ENCODE peak calls at places on chromosome 15, in six cellular contexts. One of them, this sample, is unnamed.

GRCh38 chr15:90231028-90232017 is 2.4 kb downstream of the CIB1 start:
- DNase-seq in WTC11: no peak
- DNase-seq in CD8-positive, alpha-beta T cell: peak; percentile 82
- DNase-seq in PC-9: no peak
- DNase-seq in choroid plexus epithelial cell: no peak
- DNase-seq in Calu3: no peak
- DNase-seq in this sample: peak; percentile 78

GRCh38 chr15:42014406-42014805 is 6.4 kb downstream of the PLA2G4E start:
- DNase-seq in WTC11: no peak
- DNase-seq in CD8-positive, alpha-beta T cell: no peak
- DNase-seq in PC-9: no peak
- DNase-seq in choroid plexus epithelial cell: no peak
- DNase-seq in Calu3: no peak
- DNase-seq in this sample: no peak

GRCh38 chr15:90259524-90259923 is 5.9 kb upstream of the NGRN start:
- DNase-seq in WTC11: no peak
- DNase-seq in CD8-positive, alpha-beta T cell: no peak
- DNase-seq in PC-9: no peak
- DNase-seq in choroid plexus epithelial cell: peak; percentile 56
- DNase-seq in Calu3: no peak
- DNase-seq in this sample: no peak

GRCh38 chr15:34783471-34783870 is 11.9 kb downstream of the ACTC1 start:
- DNase-seq in WTC11: no peak
- DNase-seq in CD8-positive, alpha-beta T cell: no peak
- DNase-seq in PC-9: no peak
- DNase-seq in choroid plexus epithelial cell: no peak
- DNase-seq in Calu3: no peak
- DNase-seq in this sample: no peak

GRCh38 chr15:83283813-83284562 is 476 bp downstream of the BNC1 start:
- DNase-seq in WTC11: peak; percentile 16
- DNase-seq in CD8-positive, alpha-beta T cell: no peak
- DNase-seq in PC-9: no peak
- DNase-seq in choroid plexus epithelial cell: peak; percentile 39
- DNase-seq in Calu3: no peak
- DNase-seq in this sample: no peak

GRCh38 chr15:100721758-100722550 is 119.6 kb downstream of the ASB7 start:
- DNase-seq in WTC11: no peak
- DNase-seq in CD8-positive, alpha-beta T cell: no peak
- DNase-seq in PC-9: peak; percentile 87
- DNase-seq in choroid plexus epithelial cell: peak; percentile 99
- DNase-seq in Calu3: peak; percentile 89
- DNase-seq in this sample: no peak

GRCh38 chr15:26772588-26773484 is at the start of gene GABRB3:
- DNase-seq in WTC11: peak; percentile 84
- DNase-seq in CD8-positive, alpha-beta T cell: no peak
- DNase-seq in PC-9: no peak
- DNase-seq in choroid plexus epithelial cell: peak; percentile 1
- DNase-seq in Calu3: no peak
- DNase-seq in this sample: no peak

GRCh38 chr15:99100245-99101173 is 4.4 kb upstream of the SYNM start:
- DNase-seq in WTC11: peak; percentile 89
- DNase-seq in CD8-positive, alpha-beta T cell: peak; percentile 50
- DNase-seq in PC-9: peak; percentile 72
- DNase-seq in choroid plexus epithelial cell: peak; percentile 74
- DNase-seq in Calu3: peak; percentile 93
- DNase-seq in this sample: peak; percentile 19

GRCh38 chr15:57941816-57942215 is 123.7 kb downstream of the ALDH1A2 start:
- DNase-seq in WTC11: no peak
- DNase-seq in CD8-positive, alpha-beta T cell: no peak
- DNase-seq in PC-9: no peak
- DNase-seq in choroid plexus epithelial cell: no peak
- DNase-seq in Calu3: no peak
- DNase-seq in this sample: no peak

GRCh38 chr15:36911322-36911944 is 188.9 kb downstream of the MEIS2 start:
- DNase-seq in WTC11: no peak
- DNase-seq in CD8-positive, alpha-beta T cell: no peak
- DNase-seq in PC-9: no peak
- DNase-seq in choroid plexus epithelial cell: peak; percentile 66
- DNase-seq in Calu3: no peak
- DNase-seq in this sample: no peak

GRCh38 chr15:82540984-82541431 is 751 bp upstream of the RPS17 start:
- DNase-seq in WTC11: peak; percentile 46
- DNase-seq in CD8-positive, alpha-beta T cell: no peak
- DNase-seq in PC-9: peak; percentile 21
- DNase-seq in choroid plexus epithelial cell: peak; percentile 35
- DNase-seq in Calu3: peak; percentile 16
- DNase-seq in this sample: no peak

GRCh38 chr15:96146711-96147110 is 183.8 kb upstream of the NR2F2 start:
- DNase-seq in WTC11: no peak
- DNase-seq in CD8-positive, alpha-beta T cell: no peak
- DNase-seq in PC-9: no peak
- DNase-seq in choroid plexus epithelial cell: peak; percentile 23
- DNase-seq in Calu3: no peak
- DNase-seq in this sample: no peak

GRCh38 chr15:48887144-48887543 is 9.2 kb downstream of the EID1 start:
- DNase-seq in WTC11: no peak
- DNase-seq in CD8-positive, alpha-beta T cell: no peak
- DNase-seq in PC-9: no peak
- DNase-seq in choroid plexus epithelial cell: no peak
- DNase-seq in Calu3: no peak
- DNase-seq in this sample: no peak

GRCh38 chr15:67832965-67833503 is 6.8 kb downstream of the RNU6-1 start:
- DNase-seq in WTC11: peak; percentile 64
- DNase-seq in CD8-positive, alpha-beta T cell: no peak
- DNase-seq in PC-9: no peak
- DNase-seq in choroid plexus epithelial cell: no peak
- DNase-seq in Calu3: no peak
- DNase-seq in this sample: no peak

GRCh38 chr15:55344206-55344605 is 25.2 kb downstream of the PIGB start:
- DNase-seq in WTC11: peak; percentile 33
- DNase-seq in CD8-positive, alpha-beta T cell: no peak
- DNase-seq in PC-9: no peak
- DNase-seq in choroid plexus epithelial cell: no peak
- DNase-seq in Calu3: no peak
- DNase-seq in this sample: no peak

GRCh38 chr15:100642950-100643338 is 40.6 kb downstream of the ASB7 start:
- DNase-seq in WTC11: no peak
- DNase-seq in CD8-positive, alpha-beta T cell: no peak
- DNase-seq in PC-9: no peak
- DNase-seq in choroid plexus epithelial cell: no peak
- DNase-seq in Calu3: no peak
- DNase-seq in this sample: no peak

GRCh38 chr15:44712108-44713005 is 1.0 kb downstream of the B2M start:
- DNase-seq in WTC11: no peak
- DNase-seq in CD8-positive, alpha-beta T cell: peak; percentile 74
- DNase-seq in PC-9: peak; percentile 55
- DNase-seq in choroid plexus epithelial cell: peak; percentile 93
- DNase-seq in Calu3: peak; percentile 62
- DNase-seq in this sample: peak; percentile 62

GRCh38 chr15:67897646-67898045 is 57.8 kb upstream of the RNU6-1 start:
- DNase-seq in WTC11: no peak
- DNase-seq in CD8-positive, alpha-beta T cell: no peak
- DNase-seq in PC-9: no peak
- DNase-seq in choroid plexus epithelial cell: peak; percentile 33
- DNase-seq in Calu3: no peak
- DNase-seq in this sample: no peak

GRCh38 chr15:49135893-49136292 is 19.5 kb downstream of the COPS2 start:
- DNase-seq in WTC11: no peak
- DNase-seq in CD8-positive, alpha-beta T cell: no peak
- DNase-seq in PC-9: no peak
- DNase-seq in choroid plexus epithelial cell: peak; percentile 82
- DNase-seq in Calu3: peak; percentile 5
- DNase-seq in this sample: no peak

GRCh38 chr15:63042879-63043340 is 363 bp downstream of the TPM1 start:
- DNase-seq in WTC11: no peak
- DNase-seq in CD8-positive, alpha-beta T cell: no peak
- DNase-seq in PC-9: no peak
- DNase-seq in choroid plexus epithelial cell: peak; percentile 52
- DNase-seq in Calu3: no peak
- DNase-seq in this sample: no peak

GRCh38 chr15:66630801-66631351 is 65.1 kb upstream of the LCTL start:
- DNase-seq in WTC11: no peak
- DNase-seq in CD8-positive, alpha-beta T cell: no peak
- DNase-seq in PC-9: no peak
- DNase-seq in choroid plexus epithelial cell: no peak
- DNase-seq in Calu3: no peak
- DNase-seq in this sample: no peak

GRCh38 chr15:89117790-89118189 is 29.5 kb downstream of the ABHD2 start:
- DNase-seq in WTC11: no peak
- DNase-seq in CD8-positive, alpha-beta T cell: no peak
- DNase-seq in PC-9: no peak
- DNase-seq in choroid plexus epithelial cell: no peak
- DNase-seq in Calu3: no peak
- DNase-seq in this sample: no peak

GRCh38 chr15:71577071-71577470 is 233.3 kb upstream of the NR2E3 start:
- DNase-seq in WTC11: no peak
- DNase-seq in CD8-positive, alpha-beta T cell: no peak
- DNase-seq in PC-9: no peak
- DNase-seq in choroid plexus epithelial cell: peak; percentile 38
- DNase-seq in Calu3: no peak
- DNase-seq in this sample: no peak
- TF ChIP-seq CTCF in WTC11: no peak
- TF ChIP-seq CTCF in CD8-positive, alpha-beta T cell: no peak
- TF ChIP-seq CTCF in PC-9: no peak
- TF ChIP-seq CTCF in choroid plexus epithelial cell: no peak
- TF ChIP-seq CTCF in Calu3: no peak
- TF ChIP-seq CTCF in this sample: no peak

GRCh38 chr15:71571641-71572040 is 238.7 kb upstream of the NR2E3 start:
- DNase-seq in WTC11: no peak
- DNase-seq in CD8-positive, alpha-beta T cell: no peak
- DNase-seq in PC-9: no peak
- DNase-seq in choroid plexus epithelial cell: no peak
- DNase-seq in Calu3: no peak
- DNase-seq in this sample: no peak

GRCh38 chr15:71570736-71571135 is 239.6 kb upstream of the NR2E3 start:
- DNase-seq in WTC11: no peak
- DNase-seq in CD8-positive, alpha-beta T cell: no peak
- DNase-seq in PC-9: no peak
- DNase-seq in choroid plexus epithelial cell: no peak
- DNase-seq in Calu3: no peak
- DNase-seq in this sample: no peak

GRCh38 chr15:71573599-71573998 is 236.8 kb upstream of the NR2E3 start:
- DNase-seq in WTC11: no peak
- DNase-seq in CD8-positive, alpha-beta T cell: no peak
- DNase-seq in PC-9: no peak
- DNase-seq in choroid plexus epithelial cell: no peak
- DNase-seq in Calu3: no peak
- DNase-seq in this sample: no peak

GRCh38 chr15:71572452-71573053 is 237.8 kb upstream of the NR2E3 start:
- DNase-seq in WTC11: peak; percentile 46
- DNase-seq in CD8-positive, alpha-beta T cell: no peak
- DNase-seq in PC-9: peak; percentile 33
- DNase-seq in choroid plexus epithelial cell: peak; percentile 43
- DNase-seq in Calu3: peak; percentile 24
- DNase-seq in this sample: no peak

DNA sequence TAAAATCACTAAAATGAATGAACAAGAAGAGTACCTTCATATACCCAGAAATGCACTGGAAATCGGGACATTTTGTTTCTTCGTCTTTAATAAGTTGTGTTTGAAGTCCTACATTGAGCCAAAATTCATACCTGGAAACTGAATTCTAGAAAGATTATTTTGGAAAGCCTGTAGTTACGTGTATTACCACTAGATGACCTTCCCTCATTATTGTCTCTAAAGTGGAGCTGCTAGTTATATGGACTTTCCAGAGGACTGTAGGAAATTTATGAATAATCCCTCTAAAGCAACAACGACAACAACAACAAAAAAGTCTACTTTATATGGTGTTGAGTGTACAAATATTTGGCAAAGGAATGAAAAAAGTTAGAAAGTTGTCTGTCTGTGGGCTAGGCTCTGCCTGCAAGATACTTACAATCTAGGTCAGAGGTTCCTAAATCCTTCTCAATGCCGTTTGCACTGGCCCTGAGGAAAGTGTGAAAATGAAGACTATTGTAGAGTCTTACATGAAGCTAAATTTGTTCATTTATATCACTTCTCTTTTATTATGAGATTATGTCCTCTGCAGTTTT is 234.8 kb upstream of the NR2E3 start:
- DNase-seq in WTC11: no peak
- DNase-seq in CD8-positive, alpha-beta T cell: no peak
- DNase-seq in PC-9: no peak
- DNase-seq in choroid plexus epithelial cell: peak; percentile 52
- DNase-seq in Calu3: no peak
- DNase-seq in this sample: no peak
- TF ChIP-seq CTCF in WTC11: no peak
- TF ChIP-seq CTCF in CD8-positive, alpha-beta T cell: no peak
- TF ChIP-seq CTCF in PC-9: peak; percentile 61
- TF ChIP-seq CTCF in choroid plexus epithelial cell: peak; percentile 64
- TF ChIP-seq CTCF in Calu3: peak; percentile 62
- TF ChIP-seq CTCF in this sample: no peak

DNA sequence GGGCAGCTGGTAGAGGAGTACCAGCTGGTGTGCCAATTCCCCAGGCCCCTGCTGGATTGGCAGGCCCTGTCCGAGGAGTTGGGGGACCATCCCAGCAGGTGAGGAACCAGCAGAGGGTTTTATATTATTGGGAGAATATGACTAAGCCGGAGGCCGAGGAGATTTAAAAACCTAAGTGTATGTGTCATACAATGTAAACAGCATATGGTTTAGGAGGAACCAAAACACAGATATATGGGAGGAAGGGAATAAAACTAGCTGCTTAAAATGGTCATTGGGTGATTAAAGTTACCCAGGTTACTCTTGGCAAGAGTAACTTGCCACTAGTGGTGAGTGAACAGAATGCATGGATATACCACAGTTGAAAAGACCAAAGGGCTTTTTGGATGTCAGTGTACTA is 22.1 kb downstream of the SNRPN start:
- DNase-seq in WTC11: no peak
- DNase-seq in CD8-positive, alpha-beta T cell: no peak
- DNase-seq in PC-9: no peak
- DNase-seq in choroid plexus epithelial cell: no peak
- DNase-seq in Calu3: no peak
- DNase-seq in this sample: no peak
- TF ChIP-seq CTCF in WTC11: no peak
- TF ChIP-seq CTCF in CD8-positive, alpha-beta T cell: no peak
- TF ChIP-seq CTCF in PC-9: no peak
- TF ChIP-seq CTCF in choroid plexus epithelial cell: no peak
- TF ChIP-seq CTCF in Calu3: no peak
- TF ChIP-seq CTCF in this sample: no peak

DNA sequence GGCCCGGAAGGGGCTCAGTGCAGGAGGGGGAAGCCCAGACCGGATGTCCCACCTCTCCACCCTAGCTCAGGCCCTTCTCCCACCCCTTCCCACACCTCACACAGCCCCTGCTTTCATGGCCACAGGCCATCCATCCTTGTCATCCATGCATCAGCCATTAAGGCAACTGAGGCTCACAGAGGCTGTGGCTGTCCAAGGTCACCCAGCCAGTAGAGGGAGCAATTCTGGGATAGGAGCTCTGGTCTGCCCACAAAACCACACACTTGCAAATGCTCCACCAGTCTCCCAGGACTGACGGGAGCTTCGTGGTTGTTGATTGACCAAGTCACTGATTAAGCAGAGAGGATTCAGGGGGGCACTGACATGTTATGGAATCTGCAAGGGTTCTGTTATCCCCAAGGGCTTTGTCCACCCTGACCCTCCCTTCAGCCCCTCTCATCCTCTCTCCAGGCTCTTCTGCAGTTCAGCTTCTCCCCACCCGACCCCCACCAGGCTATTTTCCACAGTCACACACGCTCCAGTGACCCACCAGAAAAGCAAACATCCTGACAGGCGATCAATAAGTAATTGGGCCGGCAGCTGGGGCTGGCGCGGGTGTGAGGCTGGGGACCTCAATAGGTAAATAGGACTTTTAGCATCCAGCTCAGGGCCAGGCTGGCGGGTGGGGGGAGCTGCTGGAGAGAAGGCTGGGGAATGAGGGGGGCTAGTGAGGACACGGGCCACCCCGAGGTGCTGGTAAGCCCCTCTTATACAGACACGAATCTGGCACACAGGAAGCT is 15.0 kb downstream of the LINGO1 start:
- DNase-seq in WTC11: peak; percentile 56
- DNase-seq in CD8-positive, alpha-beta T cell: no peak
- DNase-seq in PC-9: peak; percentile 21
- DNase-seq in choroid plexus epithelial cell: peak; percentile 38
- DNase-seq in Calu3: peak; percentile 76
- DNase-seq in this sample: no peak
- TF ChIP-seq CTCF in WTC11: peak; percentile 19
- TF ChIP-seq CTCF in CD8-positive, alpha-beta T cell: no peak
- TF ChIP-seq CTCF in PC-9: peak; percentile 58
- TF ChIP-seq CTCF in choroid plexus epithelial cell: peak; percentile 64
- TF ChIP-seq CTCF in Calu3: peak; percentile 59
- TF ChIP-seq CTCF in this sample: no peak

This sample was measured in natural killer cell.